ENCODE peak calls at places on chromosomes 16 and 17, in seven cellular contexts. J, U, L, Y, C, B and F are unnamed samples.

GRCh38 chr17:72734611-72735010 is 357.9 kb downstream of the SLC39A11 start:
- DNase-seq in C (no peak), B (no peak), Y (no peak), J (no peak), L (no peak), U (no peak), F (no peak)

GRCh38 chr17:64969046-64969501 is 49.8 kb upstream of the LRRC37A3 start:
- DNase-seq in Y (no peak), J (no peak), C (no peak), U (no peak), B (no peak), L (no peak), F (no peak)

GRCh38 chr17:75869282-75870141 is 8.9 kb downstream of the TRIM47 start:
- DNase-seq in C (no peak), Y (no peak), L (peak), J (peak), U (peak), B (no peak), F (peak)

GRCh38 chr17:45641541-45641940 is 142.6 kb upstream of the CRHR1 start:
- DNase-seq in Y (no peak), L (no peak), C (no peak), U (no peak), J (no peak), B (peak), F (no peak)

GRCh38 chr16:31568577-31569359 is 41.1 kb downstream of the AHSP start:
- DNase-seq in Y (no peak), B (no peak), U (no peak), C (no peak), L (no peak), J (peak), F (no peak)

GRCh38 chr17:65544658-65545057 is 16.8 kb downstream of the AXIN2 start:
- DNase-seq in Y (no peak), U (no peak), C (no peak), B (no peak), J (no peak), L (no peak), F (no peak)

GRCh38 chr16:68116256-68116853 is 31.2 kb downstream of the NFATC3 start:
- DNase-seq in B (no peak), J (no peak), U (peak), L (no peak), C (no peak), Y (no peak), F (peak)

GRCh38 chr17:18076941-18077340 is 10.8 kb upstream of the DRG2 start:
- DNase-seq in J (no peak), Y (no peak), L (no peak), B (no peak), C (no peak), U (no peak), F (no peak)

GRCh38 chr16:17304814-17305169 is 166.0 kb downstream of the XYLT1 start:
- DNase-seq in J (no peak), L (no peak), C (no peak), B (no peak), U (no peak), Y (no peak), F (no peak)

GRCh38 chr17:55312852-55313251 is 48.1 kb downstream of the HLF start:
- DNase-seq in J (no peak), Y (no peak), U (no peak), B (no peak), C (no peak), L (no peak), F (no peak)

GRCh38 chr16:58506241-58507194 is 6.6 kb downstream of the NDRG4 start:
- DNase-seq in J (no peak), U (no peak), Y (no peak), C (no peak), B (no peak), L (no peak), F (no peak)

GRCh38 chr16:67719778-67720144 is 645 bp upstream of the GFOD2 start:
- DNase-seq in Y (peak), C (peak), L (no peak), J (no peak), U (peak), B (peak), F (peak)

GRCh38 chr17:78933959-78934568 is 8.9 kb upstream of the TIMP2 start:
- DNase-seq in C (peak), B (peak), L (peak), J (peak), Y (peak), U (peak), F (peak)

GRCh38 chr17:60301644-60302043 is 90.3 kb downstream of the USP32 start:
- DNase-seq in U (no peak), C (no peak), J (no peak), L (no peak), Y (no peak), B (no peak), F (no peak)

GRCh38 chr16:56912746-56913703 is 18.9 kb upstream of the HERPUD1 start:
- DNase-seq in U (no peak), L (no peak), Y (peak), B (no peak), C (no peak), J (no peak), F (peak)

GRCh38 chr16:23131841-23132576 is 17.2 kb downstream of the USP31 start:
- DNase-seq in Y (no peak), C (no peak), U (no peak), B (no peak), J (no peak), L (no peak), F (no peak)

GRCh38 chr17:7466644-7467341 is 12.6 kb downstream of the ZBTB4 start:
- DNase-seq in L (no peak), C (no peak), J (peak), U (no peak), Y (no peak), B (no peak), F (no peak)

GRCh38 chr17:31310877-31311276 is 3.0 kb downstream of the EVI2B start:
- DNase-seq in Y (no peak), J (no peak), L (no peak), C (no peak), U (no peak), B (no peak), F (no peak)

GRCh38 chr16:1960665-1961630 is 1.6 kb downstream of the NDUFB10 start:
- DNase-seq in C (no peak), J (no peak), U (no peak), Y (no peak), L (peak), B (peak), F (peak)

GRCh38 chr16:12573730-12574383 is 229.8 kb downstream of the CPPED1 start:
- DNase-seq in L (no peak), C (no peak), Y (peak), J (peak), B (peak), U (peak), F (no peak)

GRCh38 chr17:6677158-6677831 is 25.7 kb downstream of the C17orf100 start:
- DNase-seq in J (no peak), Y (peak), L (no peak), C (peak), B (no peak), U (no peak), F (peak)

GRCh38 chr17:27323538-27324212 is 29.8 kb downstream of the WSB1 start:
- DNase-seq in J (peak), U (no peak), L (peak), C (no peak), Y (peak), B (no peak), F (peak)

GRCh38 chr17:1905190-1905919 is 75.5 kb downstream of the RPA1 start:
- DNase-seq in C (no peak), J (no peak), U (no peak), Y (no peak), L (peak), B (no peak), F (no peak)

GRCh38 chr16:75377971-75378386 is 55.3 kb downstream of the CFDP1 start:
- DNase-seq in Y (peak), J (no peak), U (peak), L (no peak), B (no peak), C (peak), F (peak)

GRCh38 chr17:54754560-54754959 is 146.1 kb upstream of the TOM1L1 start:
- DNase-seq in L (no peak), Y (no peak), B (peak), U (no peak), J (no peak), C (no peak), F (no peak)

DNA sequence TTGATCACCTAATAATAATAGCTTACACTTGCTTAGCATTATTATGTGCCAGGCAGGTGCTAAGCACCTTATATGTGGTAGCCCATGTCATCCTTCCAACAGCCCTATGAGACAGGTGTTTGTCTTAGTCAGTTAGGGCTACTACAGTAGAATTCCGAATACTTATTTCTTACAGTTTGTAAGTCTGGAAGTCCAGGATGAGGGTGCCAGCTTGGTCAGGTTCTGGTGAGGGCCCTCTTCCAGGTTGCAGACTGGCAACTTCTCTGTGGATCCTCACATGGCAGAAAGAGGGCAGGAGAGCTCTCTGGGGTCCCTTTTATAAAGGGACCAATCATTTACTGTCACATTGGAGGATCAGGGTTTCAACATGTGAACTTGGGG is 19.6 kb upstream of the MYH10 start:
- DNase-seq in L (no peak), C (no peak), J (no peak), U (no peak), B (no peak), Y (no peak), F (no peak)
- TF ChIP-seq CTCF in L (no peak), C (no peak), J (no peak), U (no peak), B (no peak), Y (no peak), F (no peak)

GRCh38 chr17:42744283-42744805 is 496 bp downstream of the EZH1 start:
- DNase-seq in L (peak), U (peak), B (peak), J (peak), C (no peak), Y (no peak), F (peak)
- TF ChIP-seq CTCF in L (no peak), U (no peak), B (peak), J (no peak), C (no peak), Y (no peak), F (no peak)

GRCh38 chr16:55466209-55466608 is 12.8 kb upstream of the MMP2 start:
- DNase-seq in Y (no peak), L (no peak), C (no peak), J (no peak), B (no peak), U (no peak), F (no peak)
- TF ChIP-seq CTCF in Y (peak), L (no peak), C (no peak), J (no peak), B (no peak), U (no peak), F (no peak)

GRCh38 chr17:48068491-48068961 is 20.4 kb downstream of the NFE2L1 start:
- DNase-seq in Y (peak), B (peak), L (no peak), J (no peak), C (peak), U (peak), F (no peak)
- TF ChIP-seq CTCF in Y (peak), B (peak), L (no peak), J (peak), C (peak), U (no peak), F (peak)

GRCh38 chr16:88782454-88783390 is 2.3 kb downstream of the PIEZO1 start:
- DNase-seq in B (no peak), C (no peak), Y (peak), L (peak), J (no peak), U (no peak), F (peak)
- TF ChIP-seq CTCF in B (no peak), C (no peak), Y (no peak), L (no peak), J (no peak), U (no peak), F (no peak)

GRCh38 chr17:51486885-51487520 is 226.7 kb downstream of the UTP18 start:
- DNase-seq in C (no peak), L (no peak), U (no peak), B (no peak), Y (no peak), J (no peak), F (no peak)

GRCh38 chr17:51491416-51491815 is 231.1 kb downstream of the UTP18 start:
- DNase-seq in Y (no peak), U (no peak), B (no peak), L (no peak), C (no peak), J (no peak), F (no peak)

GRCh38 chr17:51493206-51493605 is 232.9 kb downstream of the UTP18 start:
- DNase-seq in U (no peak), Y (no peak), B (no peak), J (no peak), C (no peak), L (no peak), F (no peak)

GRCh38 chr17:51486091-51486490 is 225.7 kb downstream of the UTP18 start:
- DNase-seq in B (no peak), Y (no peak), U (no peak), C (no peak), J (no peak), L (no peak), F (no peak)

DNA sequence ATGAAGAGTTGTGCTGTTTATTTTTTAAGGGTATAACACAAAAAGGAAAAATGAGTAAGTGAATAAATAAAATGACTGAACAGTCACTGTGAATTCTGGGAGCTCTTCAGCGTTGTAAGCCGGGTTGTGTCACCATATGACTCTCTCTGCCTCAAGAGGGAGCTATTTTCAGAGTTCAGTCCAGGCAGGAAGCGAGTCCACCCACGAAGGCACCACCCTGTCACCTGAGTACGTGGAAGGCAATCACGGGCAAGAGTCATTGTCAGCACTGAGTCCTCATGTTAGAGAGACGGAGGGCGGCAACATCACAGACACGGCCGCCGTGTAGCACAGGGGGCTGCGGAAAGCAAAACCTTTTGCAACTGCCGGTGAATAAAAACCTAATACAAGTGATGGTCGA is 227.6 kb downstream of the UTP18 start:
- DNase-seq in L (no peak), J (no peak), B (peak), U (no peak), Y (no peak), C (no peak), F (peak)
- TF ChIP-seq CTCF in L (no peak), J (no peak), B (peak), U (no peak), Y (no peak), C (no peak), F (peak)

GRCh38 chr17:53191878-53192277 is 630.8 kb upstream of the KIF2B start:
- DNase-seq in B (no peak), U (no peak), Y (no peak), C (no peak), J (no peak), L (no peak), F (no peak)
- TF ChIP-seq CTCF in B (no peak), U (no peak), Y (no peak), C (no peak), J (no peak), L (no peak), F (no peak)

GRCh38 chr17:48258317-48258716 is 150.8 kb downstream of the SNX11 start:
- DNase-seq in J (no peak), B (no peak), L (no peak), U (no peak), C (no peak), Y (no peak), F (no peak)

GRCh38 chr17:48259710-48260291 is 152.2 kb downstream of the SNX11 start:
- DNase-seq in U (peak), L (no peak), B (peak), C (no peak), J (no peak), Y (peak), F (peak)

GRCh38 chr17:48262982-48263586 is 155.5 kb downstream of the SNX11 start:
- DNase-seq in L (no peak), C (no peak), Y (no peak), B (no peak), J (no peak), U (peak), F (peak)

DNA sequence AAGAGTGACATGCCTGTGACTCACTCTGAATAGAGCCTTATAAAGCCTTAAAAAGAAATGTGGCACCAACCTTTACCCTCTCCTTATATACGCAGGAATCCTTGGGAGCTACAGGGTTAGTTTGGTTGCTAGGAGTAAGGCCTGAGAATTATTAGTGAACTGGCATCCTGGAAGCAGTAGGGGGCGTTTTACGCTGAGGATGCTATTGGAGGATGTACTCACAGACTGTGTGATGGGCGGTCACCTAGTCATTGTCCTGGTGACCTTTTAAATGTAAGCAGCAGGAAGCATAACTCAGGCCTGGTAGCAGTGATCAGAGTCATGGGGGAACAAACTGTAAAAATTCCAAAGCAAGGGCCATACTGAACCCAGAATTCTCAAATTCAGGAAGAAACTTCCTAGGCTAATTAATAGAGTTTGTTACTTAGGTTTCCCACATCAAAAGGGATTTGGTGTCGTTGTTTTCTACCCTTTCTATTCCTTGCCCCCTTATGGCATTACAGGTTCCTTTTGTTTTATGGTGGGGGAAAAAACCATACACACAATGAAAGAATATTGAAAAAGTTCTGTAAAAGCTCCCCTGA is 153.8 kb downstream of the SNX11 start:
- DNase-seq in Y (peak), L (no peak), B (peak), C (no peak), J (no peak), U (peak), F (peak)
- TF ChIP-seq CTCF in Y (peak), L (peak), B (peak), C (peak), J (peak), U (peak), F (peak)

DNA sequence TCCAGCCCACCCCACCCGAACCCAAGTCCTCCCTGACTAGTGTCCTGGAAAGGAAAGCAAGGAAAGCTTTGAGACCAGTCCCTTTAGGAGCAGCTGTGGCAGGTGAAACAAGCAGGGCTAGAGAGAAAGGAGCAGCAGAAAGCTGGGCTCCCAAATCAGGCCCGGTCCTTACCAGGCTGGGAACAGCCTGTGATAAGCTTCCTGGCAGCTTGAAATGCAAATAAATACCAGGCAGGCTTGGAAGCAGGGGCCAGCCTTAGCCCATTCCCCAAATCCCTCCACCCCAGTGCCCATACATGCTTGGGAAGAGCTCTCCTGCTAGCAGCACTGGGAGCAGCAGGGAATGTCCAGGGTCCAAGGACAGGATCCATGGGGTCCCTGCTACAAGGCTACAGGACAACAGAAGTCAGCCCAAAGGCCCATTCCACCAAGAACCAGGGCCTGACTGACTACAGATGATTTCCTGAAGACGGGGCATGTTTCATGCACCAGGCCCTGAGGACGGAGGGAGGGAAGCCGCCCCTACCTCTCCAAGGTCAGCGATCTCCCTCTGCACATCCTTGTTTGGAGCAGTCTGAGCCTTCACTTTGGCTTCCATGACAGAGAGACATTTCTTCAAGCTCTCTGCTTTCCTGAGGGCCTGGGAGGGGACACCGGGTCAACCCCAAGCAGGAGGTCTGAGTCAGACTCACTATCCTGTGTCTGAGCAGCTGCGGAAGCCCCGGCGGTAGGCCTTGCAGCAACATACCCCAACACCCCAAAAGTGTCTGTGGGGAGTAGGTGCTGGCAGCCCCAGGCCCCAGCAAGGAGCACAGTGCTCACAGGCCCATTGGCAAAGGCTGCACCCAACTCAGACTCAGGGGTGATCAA is 2.6 kb upstream of the EXOSC6 start:
- DNase-seq in L (no peak), J (no peak), B (no peak), C (no peak), U (no peak), Y (peak), F (no peak)
- TF ChIP-seq CTCF in L (no peak), J (no peak), B (no peak), C (no peak), U (no peak), Y (no peak), F (no peak)